ENCODE peak calls at places on chromosomes 7 and 10, in eight cellular contexts. U is psoas muscle; S is CD4-positive, alpha-beta memory T cell; M is pancreas; J is A673; F is breast epithelium; A is adrenal gland; C is fibroblast of lung. L is an unnamed sample.

GRCh38 chr10:61894150-61894549 is 7.3 kb upstream of the ARID5B start:
- DNase-seq in S (no peak), F (no peak), C (no peak), M (no peak), A (no peak), J (no peak), U (no peak), L (no peak)

GRCh38 chr10:132570771-132571564 is 33.4 kb downstream of the INPP5A start:
- DNase-seq in S (no peak), J (no peak), U (peak; percentile 69), A (peak; percentile 34), C (no peak), M (no peak), F (no peak), L (peak; percentile 98)

GRCh38 chr7:2360791-2361190 is 6.2 kb downstream of the EIF3B start:
- DNase-seq in S (no peak), C (no peak), U (no peak), A (no peak), F (no peak), J (no peak), M (no peak), L (no peak)

GRCh38 chr7:111090834-111091233 is at the start of gene LRRN3:
- DNase-seq in A (peak; percentile 82), S (no peak), F (no peak), M (no peak), J (no peak), U (peak; percentile 58), C (peak; percentile 63), L (no peak)

GRCh38 chr10:33215154-33215553 is 119.3 kb downstream of the NRP1 start:
- DNase-seq in A (no peak), U (no peak), C (no peak), J (no peak), F (no peak), S (no peak), M (no peak), L (no peak)

GRCh38 chr10:114458955-114459354 is 54.7 kb upstream of the AFAP1L2 start:
- DNase-seq in C (peak; percentile 42), F (no peak), S (no peak), A (no peak), U (peak; percentile 55), J (peak; percentile 38), M (peak; percentile 55), L (peak; percentile 63)

GRCh38 chr7:106542550-106543220 is 118.3 kb downstream of the CCDC71L start:
- DNase-seq in S (peak; percentile 34), F (peak; percentile 63), C (peak; percentile 90), J (peak; percentile 79), M (peak; percentile 62), A (peak; percentile 52), U (no peak), L (peak; percentile 82)

GRCh38 chr7:2403718-2404648 is 572 bp downstream of the CHST12 start:
- DNase-seq in C (peak; percentile 22), S (no peak), U (peak; percentile 67), J (peak; percentile 41), A (peak; percentile 51), F (no peak), M (peak; percentile 52), L (no peak)

GRCh38 chr7:129332354-129333056 is 101.7 kb upstream of the STRIP2 start:
- DNase-seq in U (no peak), F (no peak), M (no peak), A (no peak), S (no peak), J (no peak), C (peak; percentile 83), L (no peak)
- H3K4me3 ChIP-seq in U (no peak overlapping the region), F (no peak overlapping the region), M (no peak overlapping the region), A (no peak overlapping the region), S (no peak overlapping the region), J (no peak overlapping the region), C (no peak overlapping the region), L (no peak overlapping the region)

GRCh38 chr10:102502029-102502336 is 529 bp downstream of the ACTR1A start:
- DNase-seq in A (peak; percentile 99), J (peak; percentile 99), U (peak; percentile 100), M (peak; percentile 100), F (peak; percentile 99), C (peak; percentile 100), S (peak; percentile 99), L (peak; percentile 99)

GRCh38 chr10:102501201-102502028 is 1.1 kb downstream of the ACTR1A start:
- DNase-seq in S (no peak), C (peak; percentile 17), M (no peak), U (no peak), A (peak; percentile 35), F (no peak), J (no peak), L (peak; percentile 61)

GRCh38 chr10:102504179-102504975 is 605 bp downstream of the SUFU start:
- DNase-seq in M (peak; percentile 39), F (peak; percentile 30), J (peak; percentile 59), U (peak; percentile 63), A (peak; percentile 41), S (peak; percentile 40), C (peak; percentile 32), L (peak; percentile 63)

GRCh38 chr10:102503264-102504178 is at the start of gene SUFU:
- DNase-seq in S (peak; percentile 98), U (peak; percentile 98), J (peak; percentile 99), F (peak; percentile 98), A (peak; percentile 99), C (peak; percentile 99), M (peak; percentile 98), L (peak; percentile 99)

DNA sequence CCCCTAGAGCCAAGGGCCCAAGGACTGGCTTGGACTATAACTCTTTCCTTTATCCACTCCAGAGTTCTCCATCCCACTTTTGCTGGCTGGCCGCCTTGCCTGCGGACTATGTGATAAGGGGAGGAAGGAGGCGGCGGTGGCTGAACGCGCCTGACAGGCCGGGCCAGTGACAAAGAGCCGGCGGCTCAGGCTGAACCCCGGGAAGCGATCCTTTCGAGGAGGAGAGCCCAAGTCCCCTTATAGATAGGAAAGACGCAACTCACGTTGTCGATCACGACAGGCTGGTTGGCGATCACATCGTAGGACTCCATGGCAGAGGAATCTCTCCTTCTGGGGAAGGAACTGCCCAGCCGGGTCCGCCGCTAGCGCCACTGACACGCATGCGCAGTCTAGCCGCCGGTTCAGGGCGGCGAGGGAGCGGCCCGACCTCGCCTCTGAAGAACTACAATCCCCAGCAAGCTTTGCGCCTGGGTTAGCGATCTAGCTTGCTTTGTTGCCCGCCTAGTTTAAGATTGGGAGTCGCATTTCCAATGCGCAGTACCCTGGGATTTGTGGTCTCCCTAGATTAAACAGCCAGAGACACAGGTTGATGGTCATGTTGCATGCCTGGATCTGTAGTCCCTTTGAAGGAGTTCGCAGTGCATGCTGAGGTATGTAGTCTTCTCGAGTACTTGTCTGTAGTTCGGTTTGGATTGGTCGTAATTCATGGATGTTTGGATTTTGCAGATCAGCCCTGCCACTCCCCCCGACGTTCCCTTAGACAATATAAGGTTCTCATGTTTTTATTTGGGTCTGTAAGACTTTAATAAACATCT is at the start of gene ACTR1A:
- DNase-seq in J (peak; percentile 100), A (peak; percentile 97), S (peak; percentile 98), U (peak; percentile 98), F (peak; percentile 98), M (peak; percentile 98), C (peak; percentile 100), L (peak; percentile 98)
- H3K4me1 ChIP-seq in J (peaks cover 12% of the 10 kb centered on the region), A (peaks cover 8% of the 10 kb centered on the region), S (peaks cover 64% of the 10 kb centered on the region), U (peaks cover 55% of the 10 kb centered on the region), F (peaks cover 3% of the 10 kb centered on the region), M (peaks cover 16% of the 10 kb centered on the region), C (no peaks in the 10 kb centered on the region), L (peaks cover 37% of the 10 kb centered on the region)

DNA sequence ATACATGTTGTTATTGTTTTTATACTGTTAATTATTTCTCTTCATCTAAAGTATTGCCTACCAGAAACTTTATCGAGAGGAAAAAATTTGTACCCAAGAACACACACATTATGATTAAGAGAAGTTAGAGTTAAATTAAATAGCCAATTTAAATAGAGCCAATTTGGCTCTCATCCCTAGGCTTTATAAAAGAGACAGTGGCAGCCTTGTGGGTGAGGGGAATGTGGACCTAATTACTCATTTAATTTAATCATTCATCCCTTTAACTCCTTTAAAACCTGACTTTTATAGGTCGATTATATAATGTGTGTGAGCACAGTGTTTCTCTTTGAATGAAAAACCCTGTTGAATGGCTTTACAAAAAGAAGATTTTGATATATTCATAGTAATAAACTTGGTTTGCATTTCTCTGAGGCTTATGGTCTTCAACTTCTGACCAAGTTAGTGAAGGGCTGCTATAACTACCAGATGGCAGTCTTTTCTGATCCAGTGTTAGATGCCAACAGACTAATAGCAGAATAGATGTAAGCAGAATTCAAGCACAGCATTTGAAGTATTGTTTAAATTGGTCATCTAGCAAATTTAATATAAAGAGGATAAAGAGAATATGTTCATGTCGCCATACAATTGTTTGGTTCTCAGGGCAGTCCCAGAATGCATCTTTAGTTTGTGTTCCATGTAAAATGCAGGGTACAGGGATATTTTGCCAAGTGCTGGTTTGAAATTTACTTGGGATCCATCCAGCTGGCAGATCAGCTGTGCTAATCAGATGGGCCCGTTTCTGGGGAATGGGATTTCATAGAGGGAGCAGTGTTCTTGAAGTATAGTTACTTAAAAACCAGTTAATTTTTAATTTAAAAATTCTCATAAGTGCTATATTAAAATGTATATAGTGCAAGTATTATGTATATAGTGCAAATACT is 25.3 kb downstream of the ADD3 start:
- DNase-seq in C (peak; percentile 36), U (no peak), S (no peak), A (peak; percentile 26), F (no peak), J (no peak), M (peak; percentile 62), L (no peak)
- H3K4me3 ChIP-seq in C (no peak overlapping the region), U (no peak overlapping the region), S (no peak overlapping the region), A (no peak overlapping the region), F (no peak overlapping the region), J (no peak overlapping the region), M (no peak overlapping the region), L (no peak overlapping the region)

GRCh38 chr10:71614946-71615345 is 104.6 kb downstream of the C10orf105 start:
- DNase-seq in F (no peak), C (no peak), S (no peak), A (no peak), M (no peak), J (no peak), U (no peak), L (no peak)

GRCh38 chr10:71616817-71617654 is 102.5 kb downstream of the C10orf105 start:
- DNase-seq in U (no peak), J (no peak), C (no peak), F (no peak), S (no peak), M (no peak), A (no peak), L (no peak)

GRCh38 chr10:71613877-71614276 is 105.7 kb downstream of the C10orf105 start:
- DNase-seq in F (no peak), S (no peak), M (no peak), A (no peak), C (no peak), J (no peak), U (no peak), L (no peak)

GRCh38 chr10:71613303-71613777 is 106.2 kb downstream of the C10orf105 start:
- DNase-seq in S (no peak), F (no peak), J (no peak), C (peak; percentile 19), M (no peak), A (no peak), U (peak; percentile 73), L (no peak)

DNA sequence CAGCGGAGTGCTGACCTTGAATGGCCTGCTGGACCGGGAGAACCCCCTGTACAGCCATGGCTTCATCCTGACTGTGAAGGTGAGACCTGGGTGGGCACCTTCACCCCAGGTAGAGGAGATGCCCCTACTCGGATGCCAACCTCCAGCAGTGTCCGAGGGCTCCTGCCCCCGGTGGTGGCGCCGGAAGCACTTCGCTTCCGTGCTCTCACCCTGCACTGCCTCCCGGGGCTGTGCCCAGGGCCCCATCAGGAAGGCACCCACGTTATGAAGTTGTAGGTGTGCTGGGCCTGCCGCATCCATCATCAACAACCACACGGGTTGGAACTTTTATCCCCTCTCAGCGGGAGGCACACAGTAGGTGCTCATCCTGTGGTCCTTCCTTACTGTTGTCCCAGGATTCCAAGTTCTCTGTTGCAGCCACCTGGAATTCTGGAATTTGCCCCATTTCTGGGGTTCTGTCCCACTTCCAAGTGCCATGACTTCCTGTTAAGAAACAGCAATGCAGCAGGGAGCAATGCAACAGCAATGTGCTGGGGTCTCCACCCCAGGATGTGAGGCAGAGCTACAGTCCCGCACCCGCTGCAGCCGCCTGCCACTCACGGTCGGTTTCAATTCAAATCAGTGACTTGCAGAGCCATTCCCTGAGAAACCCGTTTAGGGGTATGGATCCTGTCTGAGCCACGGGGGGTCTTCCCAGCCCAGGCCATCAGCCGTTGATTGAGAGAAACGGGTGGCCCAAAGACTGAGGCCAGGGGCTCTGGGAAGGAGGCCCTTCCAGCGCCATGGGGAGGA is 103.8 kb downstream of the C10orf105 start:
- DNase-seq in S (no peak), M (no peak), A (no peak), C (no peak), J (no peak), U (no peak), F (no peak), L (no peak)
- H3K4me1 ChIP-seq in S (no peaks in the 10 kb centered on the region), M (no peaks in the 10 kb centered on the region), A (no peaks in the 10 kb centered on the region), C (no peaks in the 10 kb centered on the region), J (no peaks in the 10 kb centered on the region), U (peaks cover 24% of the 10 kb centered on the region), F (no peaks in the 10 kb centered on the region), L (no peaks in the 10 kb centered on the region)